ENCODE peak calls at places on chromosomes 3 and 15, in four cellular contexts. Z is cardiac muscle cell, A is heart right ventricle, M is neuronal stem cell. F is an unnamed sample.

GRCh38 chr3:151290673-151291072 is 12.3 kb upstream of the P2RY14 start:
- DNase-seq in Z (peak; percentile 67), A (no peak), M (no peak), F (peak; percentile 79)

GRCh38 chr3:134336587-134336986 is 37.7 kb downstream of the AMOTL2 start:
- DNase-seq in Z (peak; percentile 88), A (no peak), M (no peak), F (no peak)

GRCh38 chr3:181888234-181888633 is 176.5 kb downstream of the SOX2 start:
- DNase-seq in Z (no peak), A (no peak), M (no peak), F (no peak)

GRCh38 chr3:136437006-136437405 is 186.9 kb downstream of the PCCB start:
- DNase-seq in Z (no peak), A (no peak), M (no peak), F (no peak)

GRCh38 chr3:175007316-175007715 is 148.2 kb downstream of the NAALADL2 start:
- DNase-seq in Z (no peak), A (no peak), M (no peak), F (no peak)

GRCh38 chr15:38225381-38225780 is 27.3 kb upstream of the SPRED1 start:
- DNase-seq in Z (no peak), A (no peak), M (no peak), F (no peak)

GRCh38 chr3:14435175-14436011 is 33.0 kb downstream of the SLC6A6 start:
- DNase-seq in Z (peak; percentile 41), A (no peak), M (no peak), F (no peak)

GRCh38 chr3:36025232-36025631 is 355.1 kb upstream of the STAC start:
- DNase-seq in Z (no peak), A (no peak), M (no peak), F (no peak)

GRCh38 chr15:60255390-60255789 is 142.4 kb downstream of the ANXA2 start:
- DNase-seq in Z (no peak), A (no peak), M (no peak), F (no peak)

GRCh38 chr3:12970684-12971083 is 102.5 kb downstream of the IQSEC1 start:
- DNase-seq in Z (no peak), A (no peak), M (no peak), F (no peak)

GRCh38 chr3:182248349-182248880 is 536.7 kb downstream of the SOX2 start:
- DNase-seq in Z (no peak), A (no peak), M (no peak), F (peak; percentile 48)

GRCh38 chr15:66252411-66253295 is 897 bp downstream of the MEGF11 start:
- DNase-seq in Z (peak; percentile 50), A (peak; percentile 53), M (peak; percentile 63), F (no peak)

GRCh38 chr15:52783929-52784798 is 6.0 kb downstream of the ONECUT1 start:
- DNase-seq in Z (peak; percentile 27), A (no peak), M (peak; percentile 65), F (peak; percentile 65)

GRCh38 chr3:98583766-98584165 is 9.6 kb downstream of the CPOX start:
- DNase-seq in Z (no peak), A (no peak), M (no peak), F (no peak)
- H3K36me3 ChIP-seq in Z (no peaks in the 10 kb centered on the region), A (no peaks in the 10 kb centered on the region), M (peaks cover 10% of the 10 kb centered on the region), F (no peaks in the 10 kb centered on the region)

GRCh38 chr3:171790898-171791694 is 19.2 kb downstream of the PLD1 start:
- DNase-seq in Z (no peak), A (no peak), M (no peak), F (no peak)

GRCh38 chr3:171790574-171790897 is 19.7 kb downstream of the PLD1 start:
- DNase-seq in Z (no peak), A (no peak), M (no peak), F (no peak)

GRCh38 chr3:171792549-171792948 is 17.7 kb downstream of the PLD1 start:
- DNase-seq in Z (no peak), A (no peak), M (no peak), F (no peak)

GRCh38 chr3:171789759-171790505 is 20.4 kb downstream of the PLD1 start:
- DNase-seq in Z (no peak), A (no peak), M (no peak), F (no peak)

DNA sequence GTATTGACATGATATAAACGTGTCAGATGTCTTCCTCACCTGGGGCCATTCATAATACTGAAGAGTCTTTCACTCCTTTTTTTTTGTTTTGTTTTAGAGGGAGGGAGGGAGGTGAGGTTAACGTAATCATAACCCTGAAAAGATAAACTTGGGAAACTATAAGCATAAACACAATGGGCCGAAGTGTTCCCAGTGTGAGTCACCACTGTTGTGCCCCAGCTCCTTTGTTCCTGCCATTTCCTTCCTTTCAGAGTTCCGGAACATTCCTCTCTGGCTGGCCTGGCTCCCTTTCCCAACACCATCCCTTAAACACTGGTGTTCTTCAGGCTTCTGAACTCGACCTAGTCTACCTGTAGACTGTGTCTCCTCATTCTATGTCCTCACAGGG is 18.6 kb downstream of the PLD1 start:
- DNase-seq in Z (peak; percentile 78), A (no peak), M (no peak), F (no peak)
- H3K27ac ChIP-seq in Z (no peak overlapping the region), A (no peak overlapping the region), M (no peak overlapping the region), F (no peak overlapping the region)

GRCh38 chr15:41423979-41424659 is 7.2 kb downstream of the RTF1 start:
- DNase-seq in Z (no peak), A (no peak), M (no peak), F (no peak)
- H3K4me3 ChIP-seq in Z (no peak overlapping the region), A (no peak overlapping the region), M (no peak overlapping the region), F (no peak overlapping the region)

DNA sequence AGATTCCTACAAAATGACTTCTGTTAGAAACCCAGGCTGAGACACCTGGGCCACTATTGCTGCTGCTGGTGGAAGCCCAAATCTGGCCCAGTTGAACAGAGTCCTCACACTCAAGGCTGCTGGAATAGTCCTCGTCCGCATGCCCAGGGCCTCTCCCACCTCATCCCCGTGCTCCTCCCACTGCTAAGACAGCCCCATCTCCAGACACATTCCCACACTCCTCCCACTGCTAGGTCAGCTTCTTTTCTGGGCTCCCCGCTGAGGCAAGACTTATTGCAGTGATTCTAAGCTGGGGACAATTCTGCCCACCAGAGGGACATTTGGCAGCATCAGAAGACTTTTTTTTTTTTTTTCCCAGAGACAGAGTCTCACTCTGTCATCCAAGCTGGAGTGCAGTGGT is 35.2 kb downstream of the POC1A start:
- DNase-seq in Z (no peak), A (no peak), M (no peak), F (no peak)
- H3K36me3 ChIP-seq in Z (no peaks in the 10 kb centered on the region), A (no peaks in the 10 kb centered on the region), M (peaks cover 30% of the 10 kb centered on the region), F (peaks cover 3% of the 10 kb centered on the region)

GRCh38 chr3:192847918-192848317 is 69.7 kb downstream of the MB21D2 start:
- DNase-seq in Z (peak; percentile 48), A (no peak), M (no peak), F (peak; percentile 34)

GRCh38 chr3:192855434-192855833 is 62.2 kb downstream of the MB21D2 start:
- DNase-seq in Z (no peak), A (no peak), M (no peak), F (no peak)

GRCh38 chr3:192848371-192849233 is 69.1 kb downstream of the MB21D2 start:
- DNase-seq in Z (no peak), A (no peak), M (no peak), F (peak; percentile 32)

GRCh38 chr3:192850501-192850981 is 67.1 kb downstream of the MB21D2 start:
- DNase-seq in Z (peak; percentile 50), A (no peak), M (no peak), F (no peak)

GRCh38 chr3:192851821-192852352 is 65.8 kb downstream of the MB21D2 start:
- DNase-seq in Z (peak; percentile 75), A (peak; percentile 31), M (no peak), F (no peak)
- H3K27ac ChIP-seq in Z (no peak overlapping the region), A (no peak overlapping the region), M (no peak overlapping the region), F (no peak overlapping the region)

DNA sequence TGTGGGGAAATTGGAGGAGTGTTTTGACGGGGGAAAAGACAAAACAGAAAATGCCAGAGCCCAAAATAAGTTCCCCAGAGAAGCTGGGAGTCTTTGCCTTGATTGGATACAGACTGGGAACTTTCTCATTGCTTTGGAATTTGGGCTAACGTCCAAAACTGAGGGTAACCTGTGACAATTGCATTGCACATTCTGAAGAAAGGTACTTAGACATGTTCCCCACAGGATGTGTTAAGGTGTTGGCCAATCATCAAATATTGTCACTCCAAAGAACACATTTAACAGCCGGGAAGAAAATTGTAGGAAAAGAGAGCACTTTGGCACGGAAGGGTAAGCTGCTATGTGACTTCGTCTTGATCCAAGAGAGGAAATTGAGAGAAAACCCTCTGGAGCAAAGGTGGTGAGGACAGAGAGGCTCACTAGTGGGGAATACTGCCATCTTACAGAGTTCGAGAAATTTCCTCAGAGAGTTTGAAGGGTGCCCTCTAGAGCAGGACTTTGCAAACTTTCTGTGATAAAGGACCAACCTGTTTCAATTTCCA is 619.5 kb upstream of the TBL1XR1 start:
- DNase-seq in Z (peak; percentile 90), A (no peak), M (no peak), F (no peak)
- H3K4me3 ChIP-seq in Z (no peak overlapping the region), A (no peak overlapping the region), M (no peak overlapping the region), F (no peak overlapping the region)

DNA sequence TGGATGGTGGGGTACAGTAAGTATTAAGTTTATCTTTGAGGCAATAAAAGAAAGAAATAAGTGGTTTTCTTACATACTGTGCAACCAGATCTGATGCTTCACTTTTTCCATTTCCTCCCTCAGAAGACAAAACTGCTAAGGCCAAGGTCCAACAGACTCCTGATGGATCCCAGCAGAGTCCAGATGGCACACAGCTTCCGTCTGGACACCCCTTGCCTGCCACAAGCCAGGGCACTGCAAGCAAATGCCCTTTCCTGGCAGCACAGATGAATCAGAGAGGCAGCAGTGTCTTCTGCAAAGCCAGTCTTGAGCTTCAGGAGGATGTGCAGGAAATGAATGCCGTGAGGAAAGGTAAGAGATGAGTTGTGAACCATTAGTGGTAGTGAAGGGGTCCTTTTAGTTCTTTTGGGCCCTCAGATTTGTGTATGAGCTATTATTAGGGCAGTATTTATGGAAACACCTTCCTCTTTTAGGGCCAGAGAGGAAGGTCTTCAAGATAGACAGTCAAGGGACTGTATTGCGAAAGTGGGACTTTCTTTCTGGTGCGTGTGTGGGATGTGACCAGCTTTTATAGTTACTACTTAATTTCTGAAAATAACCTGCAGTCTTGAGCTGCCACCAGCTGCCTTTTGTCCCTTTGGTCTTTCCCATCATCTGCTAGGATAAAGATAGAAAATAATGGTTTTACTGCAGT is 4.6 kb downstream of the ALAS1 start:
- DNase-seq in Z (no peak), A (no peak), M (no peak), F (peak; percentile 64)
- H3K36me3 ChIP-seq in Z (peaks cover 73% of the 10 kb centered on the region), A (no peaks in the 10 kb centered on the region), M (peaks cover 41% of the 10 kb centered on the region), F (peaks cover 52% of the 10 kb centered on the region)

F was measured in Karpas-422.